ENCODE peak calls at places on chromosomes 16 and 17, in seven cellular contexts. One of them, this sample, is unnamed.

GRCh38 chr17:42843358-42843934 is 934 bp upstream of the AOC2 start:
- DNase-seq in mesendoderm: peak; percentile 74
- DNase-seq in iris pigment epithelial cell: peak; percentile 74
- DNase-seq in ELR: peak; percentile 78
- DNase-seq in progenitor cell of endocrine pancreas: no peak
- DNase-seq in CD4-positive, alpha-beta T cell: no peak
- DNase-seq in cardiac muscle cell: peak; percentile 63
- DNase-seq in this sample: peak; percentile 68

GRCh38 chr17:12815642-12816141 is 26.4 kb downstream of the ARHGAP44 start:
- DNase-seq in mesendoderm: no peak
- DNase-seq in iris pigment epithelial cell: no peak
- DNase-seq in ELR: no peak
- DNase-seq in progenitor cell of endocrine pancreas: no peak
- DNase-seq in CD4-positive, alpha-beta T cell: no peak
- DNase-seq in cardiac muscle cell: no peak
- DNase-seq in this sample: no peak

GRCh38 chr16:35909351-35909954 is 2450.0 kb downstream of the TP53TG3F start:
- DNase-seq in mesendoderm: no peak
- DNase-seq in iris pigment epithelial cell: no peak
- DNase-seq in ELR: no peak
- DNase-seq in progenitor cell of endocrine pancreas: no peak
- DNase-seq in CD4-positive, alpha-beta T cell: no peak
- DNase-seq in cardiac muscle cell: no peak
- DNase-seq in this sample: no peak

GRCh38 chr17:66952031-66952524 is 12.4 kb upstream of the CACNG4 start:
- DNase-seq in mesendoderm: peak; percentile 98
- DNase-seq in iris pigment epithelial cell: peak; percentile 96
- DNase-seq in ELR: peak; percentile 97
- DNase-seq in progenitor cell of endocrine pancreas: no peak
- DNase-seq in CD4-positive, alpha-beta T cell: no peak
- DNase-seq in cardiac muscle cell: no peak
- DNase-seq in this sample: no peak

GRCh38 chr17:8740486-8740885 is 4.2 kb downstream of the CCDC42 start:
- DNase-seq in mesendoderm: peak; percentile 74
- DNase-seq in iris pigment epithelial cell: no peak
- DNase-seq in ELR: no peak
- DNase-seq in progenitor cell of endocrine pancreas: no peak
- DNase-seq in CD4-positive, alpha-beta T cell: peak; percentile 52
- DNase-seq in cardiac muscle cell: peak; percentile 17
- DNase-seq in this sample: no peak

GRCh38 chr16:88381820-88382451 is 823 bp upstream of the ZNF469 start:
- DNase-seq in mesendoderm: no peak
- DNase-seq in iris pigment epithelial cell: no peak
- DNase-seq in ELR: no peak
- DNase-seq in progenitor cell of endocrine pancreas: no peak
- DNase-seq in CD4-positive, alpha-beta T cell: no peak
- DNase-seq in cardiac muscle cell: peak; percentile 12
- DNase-seq in this sample: no peak

GRCh38 chr17:80786470-80786869 is 205.2 kb upstream of the CHMP6 start:
- DNase-seq in mesendoderm: no peak
- DNase-seq in iris pigment epithelial cell: peak; percentile 14
- DNase-seq in ELR: no peak
- DNase-seq in progenitor cell of endocrine pancreas: no peak
- DNase-seq in CD4-positive, alpha-beta T cell: no peak
- DNase-seq in cardiac muscle cell: no peak
- DNase-seq in this sample: peak; percentile 21

GRCh38 chr16:55392701-55393100 is 68.7 kb downstream of the IRX6 start:
- DNase-seq in mesendoderm: no peak
- DNase-seq in iris pigment epithelial cell: no peak
- DNase-seq in ELR: peak; percentile 42
- DNase-seq in progenitor cell of endocrine pancreas: no peak
- DNase-seq in CD4-positive, alpha-beta T cell: no peak
- DNase-seq in cardiac muscle cell: no peak
- DNase-seq in this sample: no peak

GRCh38 chr17:41725134-41725533 is 9.3 kb downstream of the HAP1 start:
- DNase-seq in mesendoderm: no peak
- DNase-seq in iris pigment epithelial cell: no peak
- DNase-seq in ELR: no peak
- DNase-seq in progenitor cell of endocrine pancreas: no peak
- DNase-seq in CD4-positive, alpha-beta T cell: no peak
- DNase-seq in cardiac muscle cell: no peak
- DNase-seq in this sample: no peak

GRCh38 chr16:29899516-29900101 is at the start of gene SEZ6L2:
- DNase-seq in mesendoderm: peak; percentile 99
- DNase-seq in iris pigment epithelial cell: peak; percentile 96
- DNase-seq in ELR: peak; percentile 94
- DNase-seq in progenitor cell of endocrine pancreas: no peak
- DNase-seq in CD4-positive, alpha-beta T cell: no peak
- DNase-seq in cardiac muscle cell: peak; percentile 73
- DNase-seq in this sample: peak; percentile 90

GRCh38 chr17:44464037-44464436 is 39.2 kb downstream of the GPATCH8 start:
- DNase-seq in mesendoderm: no peak
- DNase-seq in iris pigment epithelial cell: peak; percentile 33
- DNase-seq in ELR: peak; percentile 12
- DNase-seq in progenitor cell of endocrine pancreas: no peak
- DNase-seq in CD4-positive, alpha-beta T cell: no peak
- DNase-seq in cardiac muscle cell: no peak
- DNase-seq in this sample: no peak

GRCh38 chr17:56593741-56594527 is 435 bp downstream of the NOG start:
- DNase-seq in mesendoderm: no peak
- DNase-seq in iris pigment epithelial cell: peak; percentile 84
- DNase-seq in ELR: peak; percentile 86
- DNase-seq in progenitor cell of endocrine pancreas: peak; percentile 52
- DNase-seq in CD4-positive, alpha-beta T cell: no peak
- DNase-seq in cardiac muscle cell: peak; percentile 85
- DNase-seq in this sample: peak; percentile 61

GRCh38 chr17:72472116-72472515 is 351.3 kb downstream of the SOX9 start:
- DNase-seq in mesendoderm: no peak
- DNase-seq in iris pigment epithelial cell: no peak
- DNase-seq in ELR: no peak
- DNase-seq in progenitor cell of endocrine pancreas: no peak
- DNase-seq in CD4-positive, alpha-beta T cell: no peak
- DNase-seq in cardiac muscle cell: no peak
- DNase-seq in this sample: no peak

GRCh38 chr16:51556694-51557327 is 405.7 kb upstream of the SALL1 start:
- DNase-seq in mesendoderm: no peak
- DNase-seq in iris pigment epithelial cell: peak; percentile 94
- DNase-seq in ELR: peak; percentile 89
- DNase-seq in progenitor cell of endocrine pancreas: no peak
- DNase-seq in CD4-positive, alpha-beta T cell: no peak
- DNase-seq in cardiac muscle cell: no peak
- DNase-seq in this sample: no peak

GRCh38 chr17:61750656-61751055 is 112.7 kb downstream of the BRIP1 start:
- DNase-seq in mesendoderm: no peak
- DNase-seq in iris pigment epithelial cell: no peak
- DNase-seq in ELR: no peak
- DNase-seq in progenitor cell of endocrine pancreas: no peak
- DNase-seq in CD4-positive, alpha-beta T cell: no peak
- DNase-seq in cardiac muscle cell: no peak
- DNase-seq in this sample: no peak

GRCh38 chr16:80718480-80719220 is 85.7 kb downstream of the CDYL2 start:
- DNase-seq in mesendoderm: peak; percentile 39
- DNase-seq in iris pigment epithelial cell: peak; percentile 31
- DNase-seq in ELR: no peak
- DNase-seq in progenitor cell of endocrine pancreas: no peak
- DNase-seq in CD4-positive, alpha-beta T cell: no peak
- DNase-seq in cardiac muscle cell: peak; percentile 1
- DNase-seq in this sample: no peak

GRCh38 chr16:4615389-4616046 is 830 bp upstream of the UBALD1 start:
- DNase-seq in mesendoderm: no peak
- DNase-seq in iris pigment epithelial cell: no peak
- DNase-seq in ELR: no peak
- DNase-seq in progenitor cell of endocrine pancreas: no peak
- DNase-seq in CD4-positive, alpha-beta T cell: no peak
- DNase-seq in cardiac muscle cell: no peak
- DNase-seq in this sample: no peak

GRCh38 chr17:67863624-67864247 is 38.4 kb downstream of the BPTF start:
- DNase-seq in mesendoderm: no peak
- DNase-seq in iris pigment epithelial cell: no peak
- DNase-seq in ELR: no peak
- DNase-seq in progenitor cell of endocrine pancreas: no peak
- DNase-seq in CD4-positive, alpha-beta T cell: no peak
- DNase-seq in cardiac muscle cell: no peak
- DNase-seq in this sample: no peak

GRCh38 chr16:75288596-75289120 is 37.2 kb upstream of the BCAR1 start:
- DNase-seq in mesendoderm: no peak
- DNase-seq in iris pigment epithelial cell: no peak
- DNase-seq in ELR: no peak
- DNase-seq in progenitor cell of endocrine pancreas: no peak
- DNase-seq in CD4-positive, alpha-beta T cell: peak; percentile 25
- DNase-seq in cardiac muscle cell: no peak
- DNase-seq in this sample: no peak

GRCh38 chr16:11265124-11265523 is 4.0 kb downstream of the TNP2 start:
- DNase-seq in mesendoderm: no peak
- DNase-seq in iris pigment epithelial cell: no peak
- DNase-seq in ELR: no peak
- DNase-seq in progenitor cell of endocrine pancreas: no peak
- DNase-seq in CD4-positive, alpha-beta T cell: no peak
- DNase-seq in cardiac muscle cell: no peak
- DNase-seq in this sample: no peak

GRCh38 chr17:5120036-5120435 is 4.2 kb downstream of the USP6 start:
- DNase-seq in mesendoderm: no peak
- DNase-seq in iris pigment epithelial cell: no peak
- DNase-seq in ELR: no peak
- DNase-seq in progenitor cell of endocrine pancreas: no peak
- DNase-seq in CD4-positive, alpha-beta T cell: no peak
- DNase-seq in cardiac muscle cell: no peak
- DNase-seq in this sample: no peak

GRCh38 chr17:46894476-46895151 is 28.3 kb upstream of the GOSR2 start:
- DNase-seq in mesendoderm: peak; percentile 83
- DNase-seq in iris pigment epithelial cell: no peak
- DNase-seq in ELR: no peak
- DNase-seq in progenitor cell of endocrine pancreas: no peak
- DNase-seq in CD4-positive, alpha-beta T cell: no peak
- DNase-seq in cardiac muscle cell: no peak
- DNase-seq in this sample: no peak

GRCh38 chr16:56988948-56989945 is at the start of gene NLRC5:
- DNase-seq in mesendoderm: peak; percentile 69
- DNase-seq in iris pigment epithelial cell: peak; percentile 85
- DNase-seq in ELR: peak; percentile 91
- DNase-seq in progenitor cell of endocrine pancreas: peak; percentile 41
- DNase-seq in CD4-positive, alpha-beta T cell: peak; percentile 88
- DNase-seq in cardiac muscle cell: peak; percentile 78
- DNase-seq in this sample: peak; percentile 31

This sample was measured in NCI-H2227 treated with DMSO at 0.1 percent for 48 hours.